ENCODE peak calls at places on chromosomes 11 and 22, in ten cellular contexts. One of them, this sample, is unnamed.

GRCh38 chr11:107741044-107741823 is 29.4 kb upstream of the SLN start:
- DNase-seq in transverse colon: peak; percentile 13
- DNase-seq in endothelial cell of umbilical vein: peak; percentile 48
- DNase-seq in heart left ventricle: no peak
- DNase-seq in K562: peak; percentile 68
- DNase-seq in HCT116: peak; percentile 22
- DNase-seq in adrenal gland: no peak
- DNase-seq in Peyer's patch: no peak
- DNase-seq in spleen: peak; percentile 66
- DNase-seq in H1: peak; percentile 54
- DNase-seq in this sample: no peak

GRCh38 chr11:76282786-76283185 is 76.5 kb upstream of the WNT11 start:
- DNase-seq in transverse colon: no peak
- DNase-seq in endothelial cell of umbilical vein: no peak
- DNase-seq in heart left ventricle: no peak
- DNase-seq in K562: no peak
- DNase-seq in HCT116: no peak
- DNase-seq in adrenal gland: no peak
- DNase-seq in Peyer's patch: no peak
- DNase-seq in spleen: no peak
- DNase-seq in H1: no peak
- DNase-seq in this sample: no peak

GRCh38 chr11:132959663-132960062 is 572.6 kb downstream of the OPCML start:
- DNase-seq in transverse colon: no peak
- DNase-seq in endothelial cell of umbilical vein: no peak
- DNase-seq in heart left ventricle: no peak
- DNase-seq in K562: no peak
- DNase-seq in HCT116: no peak
- DNase-seq in adrenal gland: no peak
- DNase-seq in Peyer's patch: no peak
- DNase-seq in spleen: no peak
- DNase-seq in H1: no peak
- DNase-seq in this sample: no peak

GRCh38 chr11:8681837-8682218 is 637 bp downstream of the TRIM66 start:
- DNase-seq in transverse colon: no peak
- DNase-seq in endothelial cell of umbilical vein: no peak
- DNase-seq in heart left ventricle: no peak
- DNase-seq in K562: no peak
- DNase-seq in HCT116: no peak
- DNase-seq in adrenal gland: no peak
- DNase-seq in Peyer's patch: peak; percentile 22
- DNase-seq in spleen: no peak
- DNase-seq in H1: no peak
- DNase-seq in this sample: no peak

GRCh38 chr22:21054714-21055563 is 9.2 kb downstream of the LRRC74B start:
- DNase-seq in transverse colon: no peak
- DNase-seq in endothelial cell of umbilical vein: no peak
- DNase-seq in heart left ventricle: no peak
- DNase-seq in K562: no peak
- DNase-seq in HCT116: no peak
- DNase-seq in adrenal gland: no peak
- DNase-seq in Peyer's patch: no peak
- DNase-seq in spleen: peak; percentile 61
- DNase-seq in H1: no peak
- DNase-seq in this sample: no peak

GRCh38 chr22:40586781-40587180 is 49.7 kb downstream of the MRTFA start:
- DNase-seq in transverse colon: no peak
- DNase-seq in endothelial cell of umbilical vein: no peak
- DNase-seq in heart left ventricle: no peak
- DNase-seq in K562: no peak
- DNase-seq in HCT116: no peak
- DNase-seq in adrenal gland: no peak
- DNase-seq in Peyer's patch: no peak
- DNase-seq in spleen: no peak
- DNase-seq in H1: no peak
- DNase-seq in this sample: no peak

GRCh38 chr11:60982184-60982583 is 10.7 kb downstream of the CD6 start:
- DNase-seq in transverse colon: no peak
- DNase-seq in endothelial cell of umbilical vein: no peak
- DNase-seq in heart left ventricle: no peak
- DNase-seq in K562: no peak
- DNase-seq in HCT116: no peak
- DNase-seq in adrenal gland: no peak
- DNase-seq in Peyer's patch: no peak
- DNase-seq in spleen: no peak
- DNase-seq in H1: no peak
- DNase-seq in this sample: no peak

GRCh38 chr11:32635819-32636218 is 52.2 kb downstream of the EIF3M start:
- DNase-seq in transverse colon: no peak
- DNase-seq in endothelial cell of umbilical vein: no peak
- DNase-seq in heart left ventricle: no peak
- DNase-seq in K562: no peak
- DNase-seq in HCT116: no peak
- DNase-seq in adrenal gland: no peak
- DNase-seq in Peyer's patch: no peak
- DNase-seq in spleen: no peak
- DNase-seq in H1: no peak
- DNase-seq in this sample: no peak

GRCh38 chr11:22441831-22442230 is 103.7 kb downstream of the SLC17A6 start:
- DNase-seq in transverse colon: no peak
- DNase-seq in endothelial cell of umbilical vein: no peak
- DNase-seq in heart left ventricle: no peak
- DNase-seq in K562: no peak
- DNase-seq in HCT116: no peak
- DNase-seq in adrenal gland: no peak
- DNase-seq in Peyer's patch: no peak
- DNase-seq in spleen: no peak
- DNase-seq in H1: no peak
- DNase-seq in this sample: no peak

GRCh38 chr11:94120946-94121345 is 7.7 kb upstream of the PANX1 start:
- DNase-seq in transverse colon: no peak
- DNase-seq in endothelial cell of umbilical vein: no peak
- DNase-seq in heart left ventricle: no peak
- DNase-seq in K562: no peak
- DNase-seq in HCT116: no peak
- DNase-seq in adrenal gland: no peak
- DNase-seq in Peyer's patch: no peak
- DNase-seq in spleen: no peak
- DNase-seq in H1: no peak
- DNase-seq in this sample: no peak

GRCh38 chr11:100948936-100949335 is 180.7 kb downstream of the PGR start:
- DNase-seq in transverse colon: no peak
- DNase-seq in endothelial cell of umbilical vein: peak; percentile 43
- DNase-seq in heart left ventricle: no peak
- DNase-seq in K562: no peak
- DNase-seq in HCT116: no peak
- DNase-seq in adrenal gland: no peak
- DNase-seq in Peyer's patch: no peak
- DNase-seq in spleen: no peak
- DNase-seq in H1: no peak
- DNase-seq in this sample: no peak

GRCh38 chr22:28441720-28442263 is 237.8 kb downstream of the TTC28 start:
- DNase-seq in transverse colon: no peak
- DNase-seq in endothelial cell of umbilical vein: peak; percentile 9
- DNase-seq in heart left ventricle: no peak
- DNase-seq in K562: no peak
- DNase-seq in HCT116: no peak
- DNase-seq in adrenal gland: no peak
- DNase-seq in Peyer's patch: no peak
- DNase-seq in spleen: no peak
- DNase-seq in H1: no peak
- DNase-seq in this sample: no peak
- H3K4me3 ChIP-seq in transverse colon: peak overlapping the region; percentile 61
- H3K4me3 ChIP-seq in endothelial cell of umbilical vein: peak overlapping the region; percentile 28
- H3K4me3 ChIP-seq in heart left ventricle: peak overlapping the region; percentile 76
- H3K4me3 ChIP-seq in K562: peak overlapping the region; percentile 30
- H3K4me3 ChIP-seq in HCT116: no peak overlapping the region
- H3K4me3 ChIP-seq in adrenal gland: peak overlapping the region; percentile 51
- H3K4me3 ChIP-seq in Peyer's patch: peak overlapping the region; percentile 61
- H3K4me3 ChIP-seq in spleen: peak overlapping the region; percentile 32
- H3K4me3 ChIP-seq in H1: peak overlapping the region; percentile 75
- H3K4me3 ChIP-seq in this sample: peak overlapping the region; percentile 47

GRCh38 chr22:26589367-26589844 is 526 bp downstream of the TPST2 start:
- DNase-seq in transverse colon: peak; percentile 57
- DNase-seq in endothelial cell of umbilical vein: peak; percentile 23
- DNase-seq in heart left ventricle: peak; percentile 40
- DNase-seq in K562: peak; percentile 39
- DNase-seq in HCT116: no peak
- DNase-seq in adrenal gland: peak; percentile 64
- DNase-seq in Peyer's patch: peak; percentile 30
- DNase-seq in spleen: peak; percentile 91
- DNase-seq in H1: peak; percentile 61
- DNase-seq in this sample: no peak

GRCh38 chr22:26590525-26590858 is 560 bp upstream of the TPST2 start:
- DNase-seq in transverse colon: no peak
- DNase-seq in endothelial cell of umbilical vein: no peak
- DNase-seq in heart left ventricle: no peak
- DNase-seq in K562: peak; percentile 16
- DNase-seq in HCT116: no peak
- DNase-seq in adrenal gland: peak; percentile 59
- DNase-seq in Peyer's patch: no peak
- DNase-seq in spleen: no peak
- DNase-seq in H1: no peak
- DNase-seq in this sample: no peak

GRCh38 chr22:26587991-26588613 is 1.8 kb downstream of the TPST2 start:
- DNase-seq in transverse colon: no peak
- DNase-seq in endothelial cell of umbilical vein: no peak
- DNase-seq in heart left ventricle: no peak
- DNase-seq in K562: peak; percentile 54
- DNase-seq in HCT116: no peak
- DNase-seq in adrenal gland: no peak
- DNase-seq in Peyer's patch: no peak
- DNase-seq in spleen: no peak
- DNase-seq in H1: no peak
- DNase-seq in this sample: no peak

GRCh38 chr22:26588749-26589366 is 1.1 kb downstream of the TPST2 start:
- DNase-seq in transverse colon: no peak
- DNase-seq in endothelial cell of umbilical vein: no peak
- DNase-seq in heart left ventricle: no peak
- DNase-seq in K562: peak; percentile 40
- DNase-seq in HCT116: no peak
- DNase-seq in adrenal gland: no peak
- DNase-seq in Peyer's patch: no peak
- DNase-seq in spleen: peak; percentile 69
- DNase-seq in H1: no peak
- DNase-seq in this sample: no peak

GRCh38 chr22:26589845-26590524 is at the start of gene TPST2:
- DNase-seq in transverse colon: peak; percentile 85
- DNase-seq in endothelial cell of umbilical vein: peak; percentile 76
- DNase-seq in heart left ventricle: peak; percentile 86
- DNase-seq in K562: peak; percentile 80
- DNase-seq in HCT116: peak; percentile 19
- DNase-seq in adrenal gland: peak; percentile 83
- DNase-seq in Peyer's patch: peak; percentile 78
- DNase-seq in spleen: peak; percentile 95
- DNase-seq in H1: peak; percentile 85
- DNase-seq in this sample: peak; percentile 75
- TF ChIP-seq POLR2A in transverse colon: peak; percentile 68
- TF ChIP-seq POLR2A in endothelial cell of umbilical vein: peak; percentile 60
- TF ChIP-seq POLR2A in heart left ventricle: peak; percentile 71
- TF ChIP-seq POLR2A in K562: peak; percentile 64
- TF ChIP-seq POLR2A in HCT116: peak; percentile 43
- TF ChIP-seq POLR2A in adrenal gland: no peak
- TF ChIP-seq POLR2A in Peyer's patch: peak; percentile 78
- TF ChIP-seq POLR2A in spleen: peak; percentile 67
- TF ChIP-seq POLR2A in H1: no peak
- TF ChIP-seq POLR2A in this sample: peak; percentile 11

DNA sequence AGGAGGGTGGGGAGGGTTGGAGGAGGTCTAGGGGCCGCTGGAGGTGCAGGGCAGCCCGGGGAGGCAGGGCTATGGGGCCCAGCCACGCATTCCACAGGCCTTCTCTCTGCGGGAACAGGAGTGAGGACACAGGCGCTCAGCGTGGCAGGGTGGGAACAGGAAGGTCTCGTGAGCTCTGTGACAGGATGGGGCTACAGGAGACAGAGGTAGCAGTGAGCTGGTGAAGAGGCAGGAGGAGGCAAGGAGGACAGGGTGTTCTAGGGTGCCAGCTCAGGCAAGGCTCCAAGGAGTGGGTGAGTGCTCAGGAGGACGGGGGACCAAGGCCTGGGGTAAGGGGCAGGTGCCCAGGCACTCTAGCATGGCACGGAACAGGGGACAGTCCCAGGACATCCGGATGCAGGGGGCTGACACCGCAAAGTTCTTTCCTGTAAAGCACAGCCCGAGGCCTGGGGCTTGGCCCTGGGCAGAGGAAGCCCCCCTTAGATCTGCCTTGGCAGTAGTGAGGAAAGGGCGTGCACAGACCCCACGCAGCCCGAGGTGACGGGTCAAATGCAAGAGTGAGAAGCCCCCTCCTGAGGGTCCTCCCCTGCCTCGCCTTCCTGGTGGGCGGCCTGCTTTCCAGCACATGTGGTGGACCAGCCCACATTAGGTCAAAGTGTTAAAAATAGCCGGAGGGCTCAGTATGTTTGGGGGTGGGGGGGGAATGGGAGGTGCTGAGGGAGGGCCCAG is 4.7 kb upstream of the NEAT1 start:
- DNase-seq in transverse colon: peak; percentile 63
- DNase-seq in endothelial cell of umbilical vein: peak; percentile 26
- DNase-seq in heart left ventricle: peak; percentile 80
- DNase-seq in K562: peak; percentile 69
- DNase-seq in HCT116: no peak
- DNase-seq in adrenal gland: peak; percentile 81
- DNase-seq in Peyer's patch: peak; percentile 80
- DNase-seq in spleen: peak; percentile 93
- DNase-seq in H1: peak; percentile 53
- DNase-seq in this sample: no peak
- H3K4me3 ChIP-seq in transverse colon: peak overlapping the region; percentile 81
- H3K4me3 ChIP-seq in endothelial cell of umbilical vein: no peak overlapping the region
- H3K4me3 ChIP-seq in heart left ventricle: peak overlapping the region; percentile 93
- H3K4me3 ChIP-seq in K562: peak overlapping the region; percentile 43
- H3K4me3 ChIP-seq in HCT116: peak overlapping the region; percentile 56
- H3K4me3 ChIP-seq in adrenal gland: no peak overlapping the region
- H3K4me3 ChIP-seq in Peyer's patch: peak overlapping the region; percentile 66
- H3K4me3 ChIP-seq in spleen: peak overlapping the region; percentile 44
- H3K4me3 ChIP-seq in H1: no peak overlapping the region
- H3K4me3 ChIP-seq in this sample: peak overlapping the region; percentile 96

GRCh38 chr11:65546217-65546958 is 11.8 kb downstream of the LTBP3 start:
- DNase-seq in transverse colon: peak; percentile 99
- DNase-seq in endothelial cell of umbilical vein: peak; percentile 44
- DNase-seq in heart left ventricle: peak; percentile 77
- DNase-seq in K562: peak; percentile 95
- DNase-seq in HCT116: peak; percentile 50
- DNase-seq in adrenal gland: peak; percentile 89
- DNase-seq in Peyer's patch: peak; percentile 100
- DNase-seq in spleen: peak; percentile 99
- DNase-seq in H1: peak; percentile 100
- DNase-seq in this sample: peak; percentile 94
- TF ChIP-seq POLR2A in transverse colon: peak; percentile 62
- TF ChIP-seq POLR2A in endothelial cell of umbilical vein: no peak
- TF ChIP-seq POLR2A in heart left ventricle: no peak
- TF ChIP-seq POLR2A in K562: peak; percentile 56
- TF ChIP-seq POLR2A in HCT116: no peak
- TF ChIP-seq POLR2A in adrenal gland: no peak
- TF ChIP-seq POLR2A in Peyer's patch: peak; percentile 81
- TF ChIP-seq POLR2A in spleen: no peak
- TF ChIP-seq POLR2A in H1: no peak
- TF ChIP-seq POLR2A in this sample: no peak